ENCODE peak calls at places on chromosomes 7 and 10, in eight cellular contexts. One of them, this sample, is unnamed.

GRCh38 chr7:30256459-30256858 is 27.9 kb upstream of the ZNRF2 start:
- DNase-seq in IMR-90: no peak
- DNase-seq in prostate gland: no peak
- DNase-seq in gastrocnemius medialis: no peak
- DNase-seq in stomach: no peak
- DNase-seq in heart left ventricle: no peak
- DNase-seq in sigmoid colon: no peak
- DNase-seq in ovary: no peak
- DNase-seq in this sample: no peak

GRCh38 chr10:89699581-89700064 is 1.8 kb upstream of the KIF20B start:
- DNase-seq in IMR-90: no peak
- DNase-seq in gastrocnemius medialis: no peak
- DNase-seq in prostate gland: no peak
- DNase-seq in heart left ventricle: no peak
- DNase-seq in sigmoid colon: no peak
- DNase-seq in ovary: no peak
- DNase-seq in stomach: no peak
- DNase-seq in this sample: no peak

GRCh38 chr10:79344502-79345195 is 2.6 kb upstream of the PPIF start:
- DNase-seq in IMR-90: no peak
- DNase-seq in sigmoid colon: no peak
- DNase-seq in ovary: peak; percentile 9
- DNase-seq in prostate gland: no peak
- DNase-seq in gastrocnemius medialis: no peak
- DNase-seq in heart left ventricle: no peak
- DNase-seq in stomach: peak; percentile 81
- DNase-seq in this sample: no peak

GRCh38 chr7:157522189-157522588 is 185.4 kb downstream of the DNAJB6 start:
- DNase-seq in prostate gland: no peak
- DNase-seq in IMR-90: no peak
- DNase-seq in ovary: no peak
- DNase-seq in gastrocnemius medialis: no peak
- DNase-seq in sigmoid colon: no peak
- DNase-seq in stomach: peak; percentile 20
- DNase-seq in heart left ventricle: no peak
- DNase-seq in this sample: no peak

GRCh38 chr7:41182782-41183181 is 520.1 kb downstream of the INHBA start:
- DNase-seq in IMR-90: no peak
- DNase-seq in prostate gland: no peak
- DNase-seq in sigmoid colon: no peak
- DNase-seq in stomach: no peak
- DNase-seq in heart left ventricle: no peak
- DNase-seq in gastrocnemius medialis: no peak
- DNase-seq in ovary: no peak
- DNase-seq in this sample: no peak

GRCh38 chr10:131437556-131438465 is 126.3 kb upstream of the TCERG1L start:
- DNase-seq in gastrocnemius medialis: no peak
- DNase-seq in sigmoid colon: no peak
- DNase-seq in ovary: no peak
- DNase-seq in prostate gland: no peak
- DNase-seq in IMR-90: no peak
- DNase-seq in heart left ventricle: no peak
- DNase-seq in stomach: no peak
- DNase-seq in this sample: no peak

GRCh38 chr7:147432068-147432467 is 1158.5 kb upstream of the C7orf33 start:
- DNase-seq in prostate gland: no peak
- DNase-seq in stomach: no peak
- DNase-seq in sigmoid colon: no peak
- DNase-seq in ovary: no peak
- DNase-seq in gastrocnemius medialis: no peak
- DNase-seq in IMR-90: peak; percentile 48
- DNase-seq in heart left ventricle: no peak
- DNase-seq in this sample: no peak

GRCh38 chr7:87225696-87226095 is 6.2 kb upstream of the TMEM243 start:
- DNase-seq in prostate gland: no peak
- DNase-seq in IMR-90: peak; percentile 72
- DNase-seq in heart left ventricle: no peak
- DNase-seq in gastrocnemius medialis: no peak
- DNase-seq in sigmoid colon: no peak
- DNase-seq in ovary: no peak
- DNase-seq in stomach: no peak
- DNase-seq in this sample: no peak

GRCh38 chr7:156746891-156747290 is 106.3 kb downstream of the RNF32 start:
- DNase-seq in ovary: no peak
- DNase-seq in stomach: no peak
- DNase-seq in sigmoid colon: no peak
- DNase-seq in IMR-90: no peak
- DNase-seq in heart left ventricle: no peak
- DNase-seq in prostate gland: no peak
- DNase-seq in gastrocnemius medialis: no peak
- DNase-seq in this sample: no peak

GRCh38 chr10:83935911-83936310 is 203.4 kb upstream of the GHITM start:
- DNase-seq in sigmoid colon: no peak
- DNase-seq in gastrocnemius medialis: no peak
- DNase-seq in IMR-90: no peak
- DNase-seq in prostate gland: no peak
- DNase-seq in heart left ventricle: no peak
- DNase-seq in stomach: no peak
- DNase-seq in ovary: no peak
- DNase-seq in this sample: no peak

GRCh38 chr10:4725917-4726606 is 99.9 kb upstream of the AKR1E2 start:
- DNase-seq in sigmoid colon: no peak
- DNase-seq in ovary: no peak
- DNase-seq in stomach: no peak
- DNase-seq in prostate gland: no peak
- DNase-seq in heart left ventricle: no peak
- DNase-seq in gastrocnemius medialis: no peak
- DNase-seq in IMR-90: peak; percentile 89
- DNase-seq in this sample: no peak

GRCh38 chr10:35925511-35925910 is 283.4 kb upstream of the FZD8 start:
- DNase-seq in gastrocnemius medialis: no peak
- DNase-seq in ovary: no peak
- DNase-seq in IMR-90: no peak
- DNase-seq in stomach: no peak
- DNase-seq in prostate gland: no peak
- DNase-seq in sigmoid colon: no peak
- DNase-seq in heart left ventricle: no peak
- DNase-seq in this sample: no peak

GRCh38 chr10:23344251-23344841 is at the start of gene C10orf67:
- DNase-seq in stomach: no peak
- DNase-seq in IMR-90: peak; percentile 39
- DNase-seq in gastrocnemius medialis: no peak
- DNase-seq in sigmoid colon: no peak
- DNase-seq in heart left ventricle: peak; percentile 44
- DNase-seq in prostate gland: no peak
- DNase-seq in ovary: peak; percentile 71
- DNase-seq in this sample: no peak

GRCh38 chr10:73092830-73093229 is 3.8 kb downstream of the P4HA1 start:
- DNase-seq in prostate gland: no peak
- DNase-seq in heart left ventricle: no peak
- DNase-seq in ovary: no peak
- DNase-seq in gastrocnemius medialis: no peak
- DNase-seq in stomach: no peak
- DNase-seq in sigmoid colon: no peak
- DNase-seq in IMR-90: no peak
- DNase-seq in this sample: no peak

GRCh38 chr7:132895231-132895630 is 186.7 kb downstream of the CHCHD3 start:
- DNase-seq in heart left ventricle: no peak
- DNase-seq in stomach: no peak
- DNase-seq in IMR-90: no peak
- DNase-seq in gastrocnemius medialis: no peak
- DNase-seq in prostate gland: no peak
- DNase-seq in ovary: no peak
- DNase-seq in sigmoid colon: no peak
- DNase-seq in this sample: no peak

GRCh38 chr7:116805100-116805544 is 57.3 kb upstream of the CAPZA2 start:
- DNase-seq in prostate gland: no peak
- DNase-seq in heart left ventricle: peak; percentile 40
- DNase-seq in IMR-90: peak; percentile 76
- DNase-seq in sigmoid colon: no peak
- DNase-seq in gastrocnemius medialis: peak; percentile 84
- DNase-seq in ovary: no peak
- DNase-seq in stomach: no peak
- DNase-seq in this sample: no peak

GRCh38 chr10:33600381-33600780 is 265.9 kb upstream of the NRP1 start:
- DNase-seq in sigmoid colon: no peak
- DNase-seq in IMR-90: peak; percentile 49
- DNase-seq in gastrocnemius medialis: no peak
- DNase-seq in stomach: no peak
- DNase-seq in heart left ventricle: no peak
- DNase-seq in prostate gland: no peak
- DNase-seq in ovary: no peak
- DNase-seq in this sample: no peak

GRCh38 chr10:1054684-1055083 is 1.5 kb upstream of the WDR37 start:
- DNase-seq in prostate gland: no peak
- DNase-seq in gastrocnemius medialis: no peak
- DNase-seq in stomach: no peak
- DNase-seq in IMR-90: no peak
- DNase-seq in heart left ventricle: no peak
- DNase-seq in sigmoid colon: no peak
- DNase-seq in ovary: no peak
- DNase-seq in this sample: no peak

GRCh38 chr7:123067814-123068213 is 72.3 kb upstream of the TAS2R16 start:
- DNase-seq in stomach: no peak
- DNase-seq in ovary: no peak
- DNase-seq in heart left ventricle: no peak
- DNase-seq in sigmoid colon: no peak
- DNase-seq in prostate gland: no peak
- DNase-seq in IMR-90: no peak
- DNase-seq in gastrocnemius medialis: no peak
- DNase-seq in this sample: no peak

GRCh38 chr7:29623976-29624375 is 60.3 kb downstream of the PRR15 start:
- DNase-seq in IMR-90: no peak
- DNase-seq in prostate gland: no peak
- DNase-seq in stomach: no peak
- DNase-seq in sigmoid colon: no peak
- DNase-seq in ovary: no peak
- DNase-seq in gastrocnemius medialis: no peak
- DNase-seq in heart left ventricle: no peak
- DNase-seq in this sample: no peak

GRCh38 chr7:27329917-27330316 is 87.3 kb downstream of the EVX1 start:
- DNase-seq in stomach: no peak
- DNase-seq in ovary: no peak
- DNase-seq in sigmoid colon: no peak
- DNase-seq in prostate gland: no peak
- DNase-seq in IMR-90: no peak
- DNase-seq in heart left ventricle: no peak
- DNase-seq in gastrocnemius medialis: no peak
- DNase-seq in this sample: peak; percentile 19

GRCh38 chr7:50832744-50833143 is 50.0 kb upstream of the GRB10 start:
- DNase-seq in IMR-90: peak; percentile 89
- DNase-seq in ovary: no peak
- DNase-seq in heart left ventricle: no peak
- DNase-seq in prostate gland: no peak
- DNase-seq in sigmoid colon: no peak
- DNase-seq in gastrocnemius medialis: no peak
- DNase-seq in stomach: no peak
- DNase-seq in this sample: peak; percentile 40

GRCh38 chr7:44847509-44847919 is 373 bp downstream of the H2AZ2 start:
- DNase-seq in ovary: peak; percentile 87
- DNase-seq in prostate gland: peak; percentile 86
- DNase-seq in stomach: peak; percentile 87
- DNase-seq in IMR-90: peak; percentile 82
- DNase-seq in gastrocnemius medialis: peak; percentile 82
- DNase-seq in sigmoid colon: peak; percentile 94
- DNase-seq in heart left ventricle: peak; percentile 89
- DNase-seq in this sample: peak; percentile 93

GRCh38 chr7:75727881-75728592 is 10.7 kb downstream of the HIP1 start:
- DNase-seq in prostate gland: peak; percentile 85
- DNase-seq in heart left ventricle: peak; percentile 39
- DNase-seq in IMR-90: peak; percentile 52
- DNase-seq in ovary: peak; percentile 32
- DNase-seq in gastrocnemius medialis: no peak
- DNase-seq in stomach: peak; percentile 90
- DNase-seq in sigmoid colon: no peak
- DNase-seq in this sample: peak; percentile 55

GRCh38 chr10:34299105-34299611 is 515.9 kb downstream of the PARD3 start:
- DNase-seq in stomach: no peak
- DNase-seq in heart left ventricle: no peak
- DNase-seq in gastrocnemius medialis: no peak
- DNase-seq in IMR-90: peak; percentile 55
- DNase-seq in prostate gland: no peak
- DNase-seq in sigmoid colon: no peak
- DNase-seq in ovary: no peak
- DNase-seq in this sample: no peak

GRCh38 chr10:124696446-124697392 is 47.5 kb downstream of the FAM53B start:
- DNase-seq in heart left ventricle: no peak
- DNase-seq in prostate gland: no peak
- DNase-seq in gastrocnemius medialis: no peak
- DNase-seq in IMR-90: no peak
- DNase-seq in ovary: no peak
- DNase-seq in sigmoid colon: no peak
- DNase-seq in stomach: no peak
- DNase-seq in this sample: no peak
- TF ChIP-seq POLR2A in heart left ventricle: no peak
- TF ChIP-seq POLR2A in prostate gland: no peak
- TF ChIP-seq POLR2A in gastrocnemius medialis: no peak
- TF ChIP-seq POLR2A in IMR-90: no peak
- TF ChIP-seq POLR2A in ovary: no peak
- TF ChIP-seq POLR2A in sigmoid colon: no peak
- TF ChIP-seq POLR2A in stomach: no peak
- TF ChIP-seq POLR2A in this sample: no peak

DNA sequence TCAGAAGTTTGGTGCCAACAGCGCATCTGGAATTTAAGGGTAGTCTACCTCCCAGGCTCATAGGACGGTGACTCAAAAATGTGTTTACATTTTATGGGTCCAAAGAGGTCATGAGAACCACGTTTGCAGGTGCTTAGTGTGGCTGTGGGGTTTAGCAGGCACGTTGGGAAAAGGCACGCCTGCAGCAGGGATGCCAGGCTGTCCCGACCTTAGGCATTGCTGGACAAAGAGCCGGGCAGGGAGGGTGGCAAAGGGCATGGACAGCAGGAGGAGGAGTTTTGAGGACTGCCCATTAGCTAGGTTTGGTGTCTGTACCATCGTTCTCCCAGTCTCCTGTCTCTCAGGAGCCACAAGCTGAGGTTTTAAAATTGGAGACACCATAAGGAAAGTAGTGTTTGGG is 104.4 kb downstream of the TRRAP start:
- DNase-seq in ovary: no peak
- DNase-seq in IMR-90: no peak
- DNase-seq in sigmoid colon: no peak
- DNase-seq in stomach: no peak
- DNase-seq in gastrocnemius medialis: no peak
- DNase-seq in prostate gland: no peak
- DNase-seq in heart left ventricle: no peak
- DNase-seq in this sample: no peak
- TF ChIP-seq POLR2A in ovary: no peak
- TF ChIP-seq POLR2A in IMR-90: no peak
- TF ChIP-seq POLR2A in sigmoid colon: no peak
- TF ChIP-seq POLR2A in stomach: no peak
- TF ChIP-seq POLR2A in gastrocnemius medialis: no peak
- TF ChIP-seq POLR2A in prostate gland: no peak
- TF ChIP-seq POLR2A in heart left ventricle: no peak
- TF ChIP-seq POLR2A in this sample: no peak

GRCh38 chr10:5894873-5895272 is 4.8 kb downstream of the FBH1 start:
- DNase-seq in prostate gland: no peak
- DNase-seq in ovary: no peak
- DNase-seq in gastrocnemius medialis: no peak
- DNase-seq in stomach: no peak
- DNase-seq in sigmoid colon: no peak
- DNase-seq in heart left ventricle: peak; percentile 55
- DNase-seq in IMR-90: no peak
- DNase-seq in this sample: no peak
- TF ChIP-seq POLR2A in prostate gland: no peak
- TF ChIP-seq POLR2A in ovary: no peak
- TF ChIP-seq POLR2A in gastrocnemius medialis: no peak
- TF ChIP-seq POLR2A in stomach: no peak
- TF ChIP-seq POLR2A in sigmoid colon: no peak
- TF ChIP-seq POLR2A in heart left ventricle: no peak
- TF ChIP-seq POLR2A in IMR-90: no peak
- TF ChIP-seq POLR2A in this sample: no peak

GRCh38 chr10:49187950-49188761 is at the start of gene TMEM273:
- DNase-seq in stomach: peak; percentile 49
- DNase-seq in ovary: peak; percentile 42
- DNase-seq in sigmoid colon: peak; percentile 85
- DNase-seq in gastrocnemius medialis: peak; percentile 59
- DNase-seq in IMR-90: no peak
- DNase-seq in heart left ventricle: peak; percentile 90
- DNase-seq in prostate gland: no peak
- DNase-seq in this sample: no peak
- TF ChIP-seq POLR2A in stomach: no peak
- TF ChIP-seq POLR2A in ovary: no peak
- TF ChIP-seq POLR2A in sigmoid colon: no peak
- TF ChIP-seq POLR2A in gastrocnemius medialis: peak; percentile 46
- TF ChIP-seq POLR2A in IMR-90: no peak
- TF ChIP-seq POLR2A in heart left ventricle: peak; percentile 47
- TF ChIP-seq POLR2A in prostate gland: no peak
- TF ChIP-seq POLR2A in this sample: no peak